ENCODE peak calls at places on chromosomes 12 and 14, in nine cellular contexts. One of them, this sample, is unnamed.
A peak's percentile ranks its signal among the peaks of the same experiment; 100 is the strongest.

GRCh38 chr14:88049271-88049670 is 44.3 kb downstream of the GPR65 start:
- DNase-seq in AG08395: no peak
- DNase-seq in activated CD4-positive, CD25-positive, alpha-beta regulatory T cell: no peak
- DNase-seq in T follicular helper cell: no peak
- DNase-seq in neural crest cell: no peak
- DNase-seq in ascending aorta: no peak
- DNase-seq in AG08396: no peak
- DNase-seq in activated T-cell treated with anti-CD3 and anti-CD28 coated beads, Interleukin-2, amount 50 U/mL, for 72 hours: no peak
- DNase-seq in anterior cingulate cortex: no peak
- DNase-seq in this sample: no peak

GRCh38 chr14:50343424-50343823 is 31.3 kb downstream of the DMAC2L start:
- DNase-seq in anterior cingulate cortex: no peak
- DNase-seq in activated T-cell treated with anti-CD3 and anti-CD28 coated beads, Interleukin-2, amount 50 U/mL, for 72 hours: no peak
- DNase-seq in T follicular helper cell: no peak
- DNase-seq in activated CD4-positive, CD25-positive, alpha-beta regulatory T cell: no peak
- DNase-seq in ascending aorta: no peak
- DNase-seq in neural crest cell: no peak
- DNase-seq in AG08396: no peak
- DNase-seq in AG08395: no peak
- DNase-seq in this sample: no peak

GRCh38 chr14:95140060-95140858 is 17.1 kb downstream of the DICER1 start:
- DNase-seq in activated CD4-positive, CD25-positive, alpha-beta regulatory T cell: no peak
- DNase-seq in ascending aorta: no peak
- DNase-seq in activated T-cell treated with anti-CD3 and anti-CD28 coated beads, Interleukin-2, amount 50 U/mL, for 72 hours: no peak
- DNase-seq in AG08395: peak; percentile 16
- DNase-seq in neural crest cell: no peak
- DNase-seq in T follicular helper cell: no peak
- DNase-seq in AG08396: no peak
- DNase-seq in anterior cingulate cortex: no peak
- DNase-seq in this sample: no peak

GRCh38 chr14:69152181-69152943 is 557 bp downstream of the DCAF5 start:
- DNase-seq in AG08395: peak; percentile 16
- DNase-seq in ascending aorta: no peak
- DNase-seq in activated CD4-positive, CD25-positive, alpha-beta regulatory T cell: no peak
- DNase-seq in T follicular helper cell: peak; percentile 38
- DNase-seq in activated T-cell treated with anti-CD3 and anti-CD28 coated beads, Interleukin-2, amount 50 U/mL, for 72 hours: peak; percentile 43
- DNase-seq in AG08396: peak; percentile 45
- DNase-seq in anterior cingulate cortex: no peak
- DNase-seq in neural crest cell: peak; percentile 4
- DNase-seq in this sample: peak; percentile 63

GRCh38 chr12:120238839-120239445 is 26.6 kb downstream of the PXN start:
- DNase-seq in AG08395: no peak
- DNase-seq in anterior cingulate cortex: no peak
- DNase-seq in activated CD4-positive, CD25-positive, alpha-beta regulatory T cell: no peak
- DNase-seq in activated T-cell treated with anti-CD3 and anti-CD28 coated beads, Interleukin-2, amount 50 U/mL, for 72 hours: no peak
- DNase-seq in neural crest cell: no peak
- DNase-seq in T follicular helper cell: no peak
- DNase-seq in AG08396: no peak
- DNase-seq in ascending aorta: no peak
- DNase-seq in this sample: no peak

GRCh38 chr12:62919827-62920226 is 15.1 kb downstream of the PPM1H start:
- DNase-seq in anterior cingulate cortex: peak; percentile 13
- DNase-seq in T follicular helper cell: no peak
- DNase-seq in neural crest cell: no peak
- DNase-seq in AG08395: no peak
- DNase-seq in activated CD4-positive, CD25-positive, alpha-beta regulatory T cell: no peak
- DNase-seq in AG08396: peak; percentile 32
- DNase-seq in ascending aorta: no peak
- DNase-seq in activated T-cell treated with anti-CD3 and anti-CD28 coated beads, Interleukin-2, amount 50 U/mL, for 72 hours: no peak
- DNase-seq in this sample: no peak

GRCh38 chr12:3622021-3622731 is 130.7 kb downstream of the CRACR2A start:
- DNase-seq in AG08396: no peak
- DNase-seq in ascending aorta: peak; percentile 30
- DNase-seq in activated CD4-positive, CD25-positive, alpha-beta regulatory T cell: no peak
- DNase-seq in T follicular helper cell: no peak
- DNase-seq in anterior cingulate cortex: no peak
- DNase-seq in neural crest cell: no peak
- DNase-seq in activated T-cell treated with anti-CD3 and anti-CD28 coated beads, Interleukin-2, amount 50 U/mL, for 72 hours: no peak
- DNase-seq in AG08395: peak; percentile 31
- DNase-seq in this sample: no peak

GRCh38 chr14:104321151-104322130 is 183.1 kb downstream of the KIF26A start:
- DNase-seq in ascending aorta: peak; percentile 59
- DNase-seq in anterior cingulate cortex: no peak
- DNase-seq in T follicular helper cell: no peak
- DNase-seq in neural crest cell: no peak
- DNase-seq in AG08396: no peak
- DNase-seq in activated T-cell treated with anti-CD3 and anti-CD28 coated beads, Interleukin-2, amount 50 U/mL, for 72 hours: no peak
- DNase-seq in AG08395: no peak
- DNase-seq in activated CD4-positive, CD25-positive, alpha-beta regulatory T cell: no peak
- DNase-seq in this sample: no peak

GRCh38 chr14:104665092-104665662 is 24.2 kb upstream of the INF2 start:
- DNase-seq in AG08395: no peak
- DNase-seq in T follicular helper cell: no peak
- DNase-seq in activated T-cell treated with anti-CD3 and anti-CD28 coated beads, Interleukin-2, amount 50 U/mL, for 72 hours: no peak
- DNase-seq in ascending aorta: no peak
- DNase-seq in anterior cingulate cortex: no peak
- DNase-seq in neural crest cell: no peak
- DNase-seq in activated CD4-positive, CD25-positive, alpha-beta regulatory T cell: no peak
- DNase-seq in AG08396: no peak
- DNase-seq in this sample: no peak

GRCh38 chr12:12403264-12404248 is 46.7 kb downstream of the BORCS5 start:
- DNase-seq in neural crest cell: no peak
- DNase-seq in activated T-cell treated with anti-CD3 and anti-CD28 coated beads, Interleukin-2, amount 50 U/mL, for 72 hours: no peak
- DNase-seq in activated CD4-positive, CD25-positive, alpha-beta regulatory T cell: no peak
- DNase-seq in T follicular helper cell: no peak
- DNase-seq in anterior cingulate cortex: no peak
- DNase-seq in AG08395: no peak
- DNase-seq in ascending aorta: no peak
- DNase-seq in AG08396: no peak
- DNase-seq in this sample: peak; percentile 42

GRCh38 chr12:43436597-43436996 is 115.4 kb downstream of the ADAMTS20 start:
- DNase-seq in anterior cingulate cortex: no peak
- DNase-seq in AG08395: no peak
- DNase-seq in AG08396: no peak
- DNase-seq in activated CD4-positive, CD25-positive, alpha-beta regulatory T cell: no peak
- DNase-seq in T follicular helper cell: no peak
- DNase-seq in activated T-cell treated with anti-CD3 and anti-CD28 coated beads, Interleukin-2, amount 50 U/mL, for 72 hours: no peak
- DNase-seq in neural crest cell: no peak
- DNase-seq in ascending aorta: no peak
- DNase-seq in this sample: no peak

GRCh38 chr14:102320033-102320660 is 601 bp downstream of the ZNF839 start:
- DNase-seq in neural crest cell: no peak
- DNase-seq in T follicular helper cell: no peak
- DNase-seq in AG08396: peak; percentile 67
- DNase-seq in anterior cingulate cortex: no peak
- DNase-seq in AG08395: peak; percentile 43
- DNase-seq in activated CD4-positive, CD25-positive, alpha-beta regulatory T cell: peak; percentile 28
- DNase-seq in activated T-cell treated with anti-CD3 and anti-CD28 coated beads, Interleukin-2, amount 50 U/mL, for 72 hours: peak; percentile 38
- DNase-seq in ascending aorta: peak; percentile 77
- DNase-seq in this sample: peak; percentile 48

GRCh38 chr14:68506021-68506644 is 286.7 kb downstream of the ZFP36L1 start:
- DNase-seq in AG08395: peak; percentile 77
- DNase-seq in anterior cingulate cortex: no peak
- DNase-seq in T follicular helper cell: no peak
- DNase-seq in neural crest cell: no peak
- DNase-seq in AG08396: peak; percentile 36
- DNase-seq in ascending aorta: no peak
- DNase-seq in activated T-cell treated with anti-CD3 and anti-CD28 coated beads, Interleukin-2, amount 50 U/mL, for 72 hours: no peak
- DNase-seq in activated CD4-positive, CD25-positive, alpha-beta regulatory T cell: no peak
- DNase-seq in this sample: no peak

GRCh38 chr12:100027671-100028070 is 42.9 kb upstream of the ANKS1B start:
- DNase-seq in AG08396: no peak
- DNase-seq in ascending aorta: no peak
- DNase-seq in activated CD4-positive, CD25-positive, alpha-beta regulatory T cell: no peak
- DNase-seq in anterior cingulate cortex: no peak
- DNase-seq in activated T-cell treated with anti-CD3 and anti-CD28 coated beads, Interleukin-2, amount 50 U/mL, for 72 hours: no peak
- DNase-seq in T follicular helper cell: no peak
- DNase-seq in AG08395: no peak
- DNase-seq in neural crest cell: no peak
- DNase-seq in this sample: no peak

GRCh38 chr12:31570880-31571279 is 20.1 kb downstream of the DENND5B start:
- DNase-seq in neural crest cell: no peak
- DNase-seq in T follicular helper cell: no peak
- DNase-seq in activated CD4-positive, CD25-positive, alpha-beta regulatory T cell: no peak
- DNase-seq in activated T-cell treated with anti-CD3 and anti-CD28 coated beads, Interleukin-2, amount 50 U/mL, for 72 hours: no peak
- DNase-seq in anterior cingulate cortex: no peak
- DNase-seq in AG08395: no peak
- DNase-seq in AG08396: no peak
- DNase-seq in ascending aorta: no peak
- DNase-seq in this sample: no peak

GRCh38 chr12:48824905-48825304 is 6.6 kb downstream of the CACNB3 start:
- DNase-seq in neural crest cell: no peak
- DNase-seq in anterior cingulate cortex: no peak
- DNase-seq in activated T-cell treated with anti-CD3 and anti-CD28 coated beads, Interleukin-2, amount 50 U/mL, for 72 hours: no peak
- DNase-seq in ascending aorta: no peak
- DNase-seq in T follicular helper cell: no peak
- DNase-seq in activated CD4-positive, CD25-positive, alpha-beta regulatory T cell: no peak
- DNase-seq in AG08396: no peak
- DNase-seq in AG08395: no peak
- DNase-seq in this sample: no peak

GRCh38 chr14:101501858-101502615 is 59.3 kb upstream of the DIO3 start:
- DNase-seq in AG08396: no peak
- DNase-seq in AG08395: no peak
- DNase-seq in ascending aorta: peak; percentile 55
- DNase-seq in neural crest cell: no peak
- DNase-seq in anterior cingulate cortex: no peak
- DNase-seq in activated CD4-positive, CD25-positive, alpha-beta regulatory T cell: no peak
- DNase-seq in activated T-cell treated with anti-CD3 and anti-CD28 coated beads, Interleukin-2, amount 50 U/mL, for 72 hours: no peak
- DNase-seq in T follicular helper cell: no peak
- DNase-seq in this sample: no peak

GRCh38 chr14:66072190-66072905 is 413.8 kb upstream of the CCDC196 start:
- DNase-seq in T follicular helper cell: no peak
- DNase-seq in anterior cingulate cortex: no peak
- DNase-seq in neural crest cell: no peak
- DNase-seq in ascending aorta: no peak
- DNase-seq in activated T-cell treated with anti-CD3 and anti-CD28 coated beads, Interleukin-2, amount 50 U/mL, for 72 hours: no peak
- DNase-seq in AG08396: no peak
- DNase-seq in AG08395: no peak
- DNase-seq in activated CD4-positive, CD25-positive, alpha-beta regulatory T cell: no peak
- DNase-seq in this sample: no peak

GRCh38 chr12:24948452-24948815 is 467 bp downstream of the BCAT1 start:
- DNase-seq in activated T-cell treated with anti-CD3 and anti-CD28 coated beads, Interleukin-2, amount 50 U/mL, for 72 hours: peak; percentile 42
- DNase-seq in AG08395: peak; percentile 27
- DNase-seq in ascending aorta: no peak
- DNase-seq in neural crest cell: peak; percentile 19
- DNase-seq in activated CD4-positive, CD25-positive, alpha-beta regulatory T cell: no peak
- DNase-seq in anterior cingulate cortex: no peak
- DNase-seq in AG08396: peak; percentile 42
- DNase-seq in T follicular helper cell: no peak
- DNase-seq in this sample: no peak

GRCh38 chr14:49405291-49405690 is 180.9 kb downstream of the RPS29 start:
- DNase-seq in activated CD4-positive, CD25-positive, alpha-beta regulatory T cell: no peak
- DNase-seq in T follicular helper cell: no peak
- DNase-seq in ascending aorta: no peak
- DNase-seq in anterior cingulate cortex: no peak
- DNase-seq in AG08395: no peak
- DNase-seq in AG08396: peak; percentile 36
- DNase-seq in neural crest cell: no peak
- DNase-seq in activated T-cell treated with anti-CD3 and anti-CD28 coated beads, Interleukin-2, amount 50 U/mL, for 72 hours: no peak
- DNase-seq in this sample: no peak

GRCh38 chr14:21525995-21526671 is at the start of gene SALL2:
- DNase-seq in neural crest cell: peak; percentile 76
- DNase-seq in ascending aorta: peak; percentile 86
- DNase-seq in AG08395: peak; percentile 13
- DNase-seq in T follicular helper cell: peak; percentile 55
- DNase-seq in activated CD4-positive, CD25-positive, alpha-beta regulatory T cell: peak; percentile 18
- DNase-seq in anterior cingulate cortex: peak; percentile 81
- DNase-seq in AG08396: peak; percentile 58
- DNase-seq in activated T-cell treated with anti-CD3 and anti-CD28 coated beads, Interleukin-2, amount 50 U/mL, for 72 hours: peak; percentile 82
- DNase-seq in this sample: peak; percentile 44

GRCh38 chr12:115489253-115489652 is 788.2 kb downstream of the MED13L start:
- DNase-seq in anterior cingulate cortex: no peak
- DNase-seq in T follicular helper cell: no peak
- DNase-seq in activated CD4-positive, CD25-positive, alpha-beta regulatory T cell: no peak
- DNase-seq in AG08395: no peak
- DNase-seq in activated T-cell treated with anti-CD3 and anti-CD28 coated beads, Interleukin-2, amount 50 U/mL, for 72 hours: no peak
- DNase-seq in ascending aorta: no peak
- DNase-seq in neural crest cell: no peak
- DNase-seq in AG08396: no peak
- DNase-seq in this sample: no peak

GRCh38 chr12:103085541-103085940 is 128.1 kb downstream of the ASCL1 start:
- DNase-seq in activated T-cell treated with anti-CD3 and anti-CD28 coated beads, Interleukin-2, amount 50 U/mL, for 72 hours: no peak
- DNase-seq in ascending aorta: no peak
- DNase-seq in AG08395: no peak
- DNase-seq in T follicular helper cell: no peak
- DNase-seq in anterior cingulate cortex: no peak
- DNase-seq in neural crest cell: no peak
- DNase-seq in AG08396: no peak
- DNase-seq in activated CD4-positive, CD25-positive, alpha-beta regulatory T cell: no peak
- DNase-seq in this sample: no peak

GRCh38 chr12:65537978-65538377 is 259.5 kb downstream of the MSRB3 start:
- DNase-seq in AG08395: no peak
- DNase-seq in activated CD4-positive, CD25-positive, alpha-beta regulatory T cell: no peak
- DNase-seq in neural crest cell: no peak
- DNase-seq in T follicular helper cell: no peak
- DNase-seq in ascending aorta: no peak
- DNase-seq in AG08396: no peak
- DNase-seq in activated T-cell treated with anti-CD3 and anti-CD28 coated beads, Interleukin-2, amount 50 U/mL, for 72 hours: no peak
- DNase-seq in anterior cingulate cortex: no peak
- DNase-seq in this sample: no peak

GRCh38 chr12:105256921-105257320 is 20.9 kb upstream of the APPL2 start:
- DNase-seq in anterior cingulate cortex: no peak
- DNase-seq in activated T-cell treated with anti-CD3 and anti-CD28 coated beads, Interleukin-2, amount 50 U/mL, for 72 hours: no peak
- DNase-seq in neural crest cell: no peak
- DNase-seq in AG08396: peak; percentile 41
- DNase-seq in activated CD4-positive, CD25-positive, alpha-beta regulatory T cell: no peak
- DNase-seq in AG08395: peak; percentile 67
- DNase-seq in T follicular helper cell: no peak
- DNase-seq in ascending aorta: no peak
- DNase-seq in this sample: no peak

GRCh38 chr12:127145929-127146789 is 1120.8 kb upstream of the TMEM132C start:
- DNase-seq in AG08395: peak; percentile 91
- DNase-seq in T follicular helper cell: peak; percentile 42
- DNase-seq in activated CD4-positive, CD25-positive, alpha-beta regulatory T cell: peak; percentile 34
- DNase-seq in neural crest cell: no peak
- DNase-seq in AG08396: peak; percentile 81
- DNase-seq in anterior cingulate cortex: peak; percentile 71
- DNase-seq in activated T-cell treated with anti-CD3 and anti-CD28 coated beads, Interleukin-2, amount 50 U/mL, for 72 hours: peak; percentile 63
- DNase-seq in ascending aorta: peak; percentile 65
- DNase-seq in this sample: peak; percentile 63

GRCh38 chr14:79056879-79057278 is 886.7 kb downstream of the NRXN3 start:
- DNase-seq in AG08395: no peak
- DNase-seq in neural crest cell: no peak
- DNase-seq in ascending aorta: no peak
- DNase-seq in activated CD4-positive, CD25-positive, alpha-beta regulatory T cell: no peak
- DNase-seq in activated T-cell treated with anti-CD3 and anti-CD28 coated beads, Interleukin-2, amount 50 U/mL, for 72 hours: no peak
- DNase-seq in anterior cingulate cortex: no peak
- DNase-seq in T follicular helper cell: no peak
- DNase-seq in AG08396: peak; percentile 28
- DNase-seq in this sample: no peak

GRCh38 chr12:40351976-40352375 is 127.2 kb downstream of the LRRK2 start:
- DNase-seq in AG08395: no peak
- DNase-seq in AG08396: peak; percentile 8
- DNase-seq in neural crest cell: no peak
- DNase-seq in T follicular helper cell: no peak
- DNase-seq in ascending aorta: no peak
- DNase-seq in activated CD4-positive, CD25-positive, alpha-beta regulatory T cell: no peak
- DNase-seq in activated T-cell treated with anti-CD3 and anti-CD28 coated beads, Interleukin-2, amount 50 U/mL, for 72 hours: no peak
- DNase-seq in anterior cingulate cortex: no peak
- DNase-seq in this sample: no peak

GRCh38 chr12:81815611-81816010 is 56.5 kb upstream of the PPFIA2 start:
- DNase-seq in AG08395: no peak
- DNase-seq in anterior cingulate cortex: no peak
- DNase-seq in neural crest cell: no peak
- DNase-seq in activated T-cell treated with anti-CD3 and anti-CD28 coated beads, Interleukin-2, amount 50 U/mL, for 72 hours: no peak
- DNase-seq in ascending aorta: no peak
- DNase-seq in AG08396: no peak
- DNase-seq in T follicular helper cell: no peak
- DNase-seq in activated CD4-positive, CD25-positive, alpha-beta regulatory T cell: no peak
- DNase-seq in this sample: no peak